ENCODE peak calls at places on chromosomes 7 and 10, in ten cellular contexts. Z is HepG2; A is GM04504; I is fibroblast of pulmonary artery; T is activated CD4-positive, alpha-beta T cell treated with anti-CD3 and anti-CD28 coated beads, Interleukin-2, amount 10 ng/mL, durations not matched to agents 7 days and 5 days; P is mucosa of gallbladder; V is kidney glomerular epithelial cell; E is adipocyte; S is SK-N-DZ; R is cardiac fibroblast. D is an unnamed sample.

GRCh38 chr7:44065431-44066110 is at the start of gene PGAM2:
- DNase-seq in Z (no peak), A (no peak), I (no peak), T (no peak), P (no peak), V (no peak), E (no peak), S (peak), R (peak), D (no peak)

GRCh38 chr7:148380581-148381419 is 209.8 kb upstream of the C7orf33 start:
- DNase-seq in Z (peak), A (no peak), I (no peak), T (no peak), P (no peak), V (no peak), E (no peak), S (no peak), R (no peak), D (no peak)

GRCh38 chr7:98755138-98755898 is 114.5 kb downstream of the TMEM130 start:
- DNase-seq in Z (no peak), A (no peak), I (no peak), T (no peak), P (no peak), V (no peak), E (no peak), S (no peak), R (no peak), D (no peak)

GRCh38 chr10:123061865-123062264 is 53.1 kb downstream of the ACADSB start:
- DNase-seq in Z (no peak), A (no peak), I (no peak), T (no peak), P (no peak), V (no peak), E (no peak), S (no peak), R (no peak), D (no peak)

GRCh38 chr7:7795736-7796135 is 77.3 kb upstream of the RPA3 start:
- DNase-seq in Z (peak), A (peak), I (peak), T (no peak), P (no peak), V (peak), E (peak), S (peak), R (peak), D (no peak)

GRCh38 chr10:69861251-69862240 is 59.8 kb downstream of the COL13A1 start:
- DNase-seq in Z (peak), A (peak), I (peak), T (no peak), P (peak), V (peak), E (peak), S (no peak), R (peak), D (no peak)

GRCh38 chr10:30002438-30003266 is 56.7 kb downstream of the JCAD start:
- DNase-seq in Z (peak), A (peak), I (peak), T (peak), P (peak), V (peak), E (peak), S (peak), R (peak), D (peak)

GRCh38 chr10:88553116-88553752 is 29.9 kb downstream of the RNLS start:
- DNase-seq in Z (peak), A (peak), I (peak), T (peak), P (peak), V (peak), E (peak), S (peak), R (peak), D (peak)

GRCh38 chr7:112204776-112205347 is 1.3 kb downstream of the DOCK4 start:
- DNase-seq in Z (no peak), A (no peak), I (peak), T (peak), P (no peak), V (peak), E (peak), S (peak), R (peak), D (peak)

GRCh38 chr10:62083868-62084267 is 182.4 kb downstream of the ARID5B start:
- DNase-seq in Z (no peak), A (no peak), I (peak), T (no peak), P (no peak), V (peak), E (peak), S (peak), R (peak), D (peak)

GRCh38 chr10:98259606-98260319 is 8.2 kb downstream of the LOXL4 start:
- DNase-seq in Z (no peak), A (no peak), I (no peak), T (no peak), P (no peak), V (no peak), E (no peak), S (peak), R (no peak), D (peak)

GRCh38 chr7:120272896-120273475 is at the start of gene KCND2:
- DNase-seq in Z (no peak), A (no peak), I (peak), T (no peak), P (peak), V (no peak), E (peak), S (no peak), R (no peak), D (no peak)

GRCh38 chr7:150323682-150324365 is 479 bp upstream of the ACTR3C start:
- DNase-seq in Z (no peak), A (no peak), I (no peak), T (no peak), P (no peak), V (peak), E (no peak), S (no peak), R (no peak), D (no peak)

GRCh38 chr7:42650171-42650570 is 261.7 kb downstream of the C7orf25 start:
- DNase-seq in Z (no peak), A (no peak), I (no peak), T (no peak), P (no peak), V (no peak), E (no peak), S (no peak), R (no peak), D (no peak)

GRCh38 chr7:28239823-28240204 is 59.2 kb upstream of the JAZF1 start:
- DNase-seq in Z (no peak), A (no peak), I (no peak), T (no peak), P (no peak), V (no peak), E (no peak), S (no peak), R (no peak), D (no peak)

GRCh38 chr7:104469135-104469820 is 140.9 kb downstream of the LHFPL3 start:
- DNase-seq in Z (no peak), A (no peak), I (no peak), T (no peak), P (no peak), V (no peak), E (no peak), S (no peak), R (no peak), D (no peak)

GRCh38 chr7:44072364-44073231 is 7.2 kb upstream of the PGAM2 start:
- DNase-seq in Z (peak), A (peak), I (peak), T (peak), P (peak), V (peak), E (peak), S (peak), R (peak), D (peak)

GRCh38 chr7:84372155-84372621 is 177.6 kb upstream of the SEMA3A start:
- DNase-seq in Z (no peak), A (peak), I (peak), T (no peak), P (no peak), V (peak), E (peak), S (no peak), R (peak), D (no peak)

GRCh38 chr10:6530211-6530840 is 49.8 kb downstream of the PRKCQ start:
- DNase-seq in Z (no peak), A (no peak), I (no peak), T (peak), P (peak), V (no peak), E (no peak), S (no peak), R (no peak), D (no peak)

GRCh38 chr7:1742555-1743303 is 72.7 kb downstream of the ELFN1 start:
- DNase-seq in Z (no peak), A (no peak), I (peak), T (no peak), P (peak), V (no peak), E (peak), S (no peak), R (peak), D (peak)

GRCh38 chr7:1678070-1678543 is 8.0 kb downstream of the ELFN1 start:
- DNase-seq in Z (no peak), A (no peak), I (no peak), T (no peak), P (no peak), V (no peak), E (no peak), S (no peak), R (no peak), D (no peak)

GRCh38 chr10:8174762-8175161 is 120.3 kb downstream of the GATA3 start:
- DNase-seq in Z (no peak), A (no peak), I (no peak), T (no peak), P (no peak), V (no peak), E (no peak), S (peak), R (no peak), D (no peak)

GRCh38 chr7:142412551-142413193 is 154.8 kb upstream of the PRSS58 start:
- DNase-seq in Z (peak), A (peak), I (peak), T (peak), P (no peak), V (peak), E (peak), S (peak), R (peak), D (no peak)